ENCODE peak calls at places on chromosomes 13 and 19, in seven cellular contexts. One of them, this sample, is unnamed.

GRCh38 chr13:37118002-37118401 is 12.5 kb upstream of the CSNK1A1L start:
- DNase-seq in endothelial cell of umbilical vein: no peak
- DNase-seq in spleen: no peak
- DNase-seq in cardiac muscle cell: no peak
- DNase-seq in neural crest cell: no peak
- DNase-seq in pancreas: no peak
- DNase-seq in GM10248: no peak
- DNase-seq in this sample: no peak

GRCh38 chr13:60611523-60611922 is 214.5 kb downstream of the TDRD3 start:
- DNase-seq in endothelial cell of umbilical vein: no peak
- DNase-seq in spleen: no peak
- DNase-seq in cardiac muscle cell: no peak
- DNase-seq in neural crest cell: no peak
- DNase-seq in pancreas: no peak
- DNase-seq in GM10248: no peak
- DNase-seq in this sample: no peak

GRCh38 chr19:15283141-15283885 is 49.0 kb downstream of the BRD4 start:
- DNase-seq in endothelial cell of umbilical vein: no peak
- DNase-seq in spleen: peak; percentile 46
- DNase-seq in cardiac muscle cell: peak; percentile 75
- DNase-seq in neural crest cell: no peak
- DNase-seq in pancreas: no peak
- DNase-seq in GM10248: no peak
- DNase-seq in this sample: no peak

GRCh38 chr13:114146629-114147028 is 14.2 kb upstream of the RASA3 start:
- DNase-seq in endothelial cell of umbilical vein: no peak
- DNase-seq in spleen: no peak
- DNase-seq in cardiac muscle cell: no peak
- DNase-seq in neural crest cell: no peak
- DNase-seq in pancreas: peak; percentile 45
- DNase-seq in GM10248: no peak
- DNase-seq in this sample: no peak

GRCh38 chr19:39157275-39157996 is 31.9 kb downstream of the PAK4 start:
- DNase-seq in endothelial cell of umbilical vein: peak; percentile 23
- DNase-seq in spleen: no peak
- DNase-seq in cardiac muscle cell: no peak
- DNase-seq in neural crest cell: no peak
- DNase-seq in pancreas: peak; percentile 41
- DNase-seq in GM10248: no peak
- DNase-seq in this sample: no peak

GRCh38 chr13:33678084-33678483 is 139.9 kb upstream of the RFC3 start:
- DNase-seq in endothelial cell of umbilical vein: no peak
- DNase-seq in spleen: no peak
- DNase-seq in cardiac muscle cell: no peak
- DNase-seq in neural crest cell: no peak
- DNase-seq in pancreas: no peak
- DNase-seq in GM10248: no peak
- DNase-seq in this sample: no peak

GRCh38 chr13:21124853-21125252 is 51.5 kb downstream of the SKA3 start:
- DNase-seq in endothelial cell of umbilical vein: peak; percentile 67
- DNase-seq in spleen: no peak
- DNase-seq in cardiac muscle cell: peak; percentile 72
- DNase-seq in neural crest cell: no peak
- DNase-seq in pancreas: no peak
- DNase-seq in GM10248: no peak
- DNase-seq in this sample: no peak

GRCh38 chr13:112928958-112929777 is 39.8 kb upstream of the MCF2L start:
- DNase-seq in endothelial cell of umbilical vein: peak; percentile 26
- DNase-seq in spleen: no peak
- DNase-seq in cardiac muscle cell: peak; percentile 61
- DNase-seq in neural crest cell: no peak
- DNase-seq in pancreas: no peak
- DNase-seq in GM10248: no peak
- DNase-seq in this sample: no peak

GRCh38 chr13:25267715-25268114 is 19.6 kb downstream of the MTMR6 start:
- DNase-seq in endothelial cell of umbilical vein: peak; percentile 9
- DNase-seq in spleen: no peak
- DNase-seq in cardiac muscle cell: peak; percentile 23
- DNase-seq in neural crest cell: no peak
- DNase-seq in pancreas: no peak
- DNase-seq in GM10248: no peak
- DNase-seq in this sample: no peak

GRCh38 chr13:36288794-36289391 is 8.7 kb downstream of the CCDC169 start:
- DNase-seq in endothelial cell of umbilical vein: no peak
- DNase-seq in spleen: no peak
- DNase-seq in cardiac muscle cell: no peak
- DNase-seq in neural crest cell: no peak
- DNase-seq in pancreas: no peak
- DNase-seq in GM10248: no peak
- DNase-seq in this sample: no peak

GRCh38 chr13:45048890-45049407 is 59.6 kb downstream of the GPALPP1 start:
- DNase-seq in endothelial cell of umbilical vein: no peak
- DNase-seq in spleen: no peak
- DNase-seq in cardiac muscle cell: no peak
- DNase-seq in neural crest cell: no peak
- DNase-seq in pancreas: no peak
- DNase-seq in GM10248: peak; percentile 41
- DNase-seq in this sample: no peak

GRCh38 chr13:76852991-76853390 is 33.2 kb downstream of the KCTD12 start:
- DNase-seq in endothelial cell of umbilical vein: peak; percentile 89
- DNase-seq in spleen: no peak
- DNase-seq in cardiac muscle cell: peak; percentile 60
- DNase-seq in neural crest cell: no peak
- DNase-seq in pancreas: no peak
- DNase-seq in GM10248: no peak
- DNase-seq in this sample: no peak

GRCh38 chr13:30895773-30896172 is 10.3 kb upstream of the MEDAG start:
- DNase-seq in endothelial cell of umbilical vein: peak; percentile 63
- DNase-seq in spleen: no peak
- DNase-seq in cardiac muscle cell: peak; percentile 95
- DNase-seq in neural crest cell: no peak
- DNase-seq in pancreas: no peak
- DNase-seq in GM10248: no peak
- DNase-seq in this sample: no peak

GRCh38 chr13:65653548-65654078 is 1576.5 kb downstream of the PCDH9 start:
- DNase-seq in endothelial cell of umbilical vein: no peak
- DNase-seq in spleen: no peak
- DNase-seq in cardiac muscle cell: no peak
- DNase-seq in neural crest cell: no peak
- DNase-seq in pancreas: no peak
- DNase-seq in GM10248: no peak
- DNase-seq in this sample: no peak

GRCh38 chr13:97369269-97369893 is 64.6 kb upstream of the RAP2A start:
- DNase-seq in endothelial cell of umbilical vein: peak; percentile 32
- DNase-seq in spleen: no peak
- DNase-seq in cardiac muscle cell: no peak
- DNase-seq in neural crest cell: no peak
- DNase-seq in pancreas: no peak
- DNase-seq in GM10248: peak; percentile 30
- DNase-seq in this sample: no peak

GRCh38 chr19:49439841-49440240 is 1.5 kb downstream of the SLC17A7 start:
- DNase-seq in endothelial cell of umbilical vein: no peak
- DNase-seq in spleen: no peak
- DNase-seq in cardiac muscle cell: no peak
- DNase-seq in neural crest cell: no peak
- DNase-seq in pancreas: no peak
- DNase-seq in GM10248: no peak
- DNase-seq in this sample: no peak

GRCh38 chr13:27044837-27045570 is 126.6 kb downstream of the USP12 start:
- DNase-seq in endothelial cell of umbilical vein: no peak
- DNase-seq in spleen: no peak
- DNase-seq in cardiac muscle cell: no peak
- DNase-seq in neural crest cell: no peak
- DNase-seq in pancreas: no peak
- DNase-seq in GM10248: no peak
- DNase-seq in this sample: no peak

GRCh38 chr13:40452038-40452666 is 214.3 kb downstream of the FOXO1 start:
- DNase-seq in endothelial cell of umbilical vein: no peak
- DNase-seq in spleen: no peak
- DNase-seq in cardiac muscle cell: no peak
- DNase-seq in neural crest cell: no peak
- DNase-seq in pancreas: no peak
- DNase-seq in GM10248: no peak
- DNase-seq in this sample: no peak

GRCh38 chr13:109874921-109875454 is 88.6 kb upstream of the IRS2 start:
- DNase-seq in endothelial cell of umbilical vein: no peak
- DNase-seq in spleen: no peak
- DNase-seq in cardiac muscle cell: peak; percentile 77
- DNase-seq in neural crest cell: no peak
- DNase-seq in pancreas: no peak
- DNase-seq in GM10248: no peak
- DNase-seq in this sample: no peak

GRCh38 chr19:5943623-5944022 is 29.6 kb downstream of the CAPS start:
- DNase-seq in endothelial cell of umbilical vein: no peak
- DNase-seq in spleen: no peak
- DNase-seq in cardiac muscle cell: peak; percentile 73
- DNase-seq in neural crest cell: no peak
- DNase-seq in pancreas: no peak
- DNase-seq in GM10248: no peak
- DNase-seq in this sample: no peak

GRCh38 chr13:21365574-21365973 is 93.5 kb downstream of the ZDHHC20 start:
- DNase-seq in endothelial cell of umbilical vein: no peak
- DNase-seq in spleen: no peak
- DNase-seq in cardiac muscle cell: no peak
- DNase-seq in neural crest cell: no peak
- DNase-seq in pancreas: no peak
- DNase-seq in GM10248: no peak
- DNase-seq in this sample: no peak

GRCh38 chr13:76683854-76684253 is 202.4 kb downstream of the KCTD12 start:
- DNase-seq in endothelial cell of umbilical vein: no peak
- DNase-seq in spleen: no peak
- DNase-seq in cardiac muscle cell: no peak
- DNase-seq in neural crest cell: no peak
- DNase-seq in pancreas: no peak
- DNase-seq in GM10248: no peak
- DNase-seq in this sample: no peak

GRCh38 chr13:21541980-21542379 is 62.0 kb downstream of the MICU2 start:
- DNase-seq in endothelial cell of umbilical vein: no peak
- DNase-seq in spleen: no peak
- DNase-seq in cardiac muscle cell: no peak
- DNase-seq in neural crest cell: no peak
- DNase-seq in pancreas: no peak
- DNase-seq in GM10248: no peak
- DNase-seq in this sample: no peak

GRCh38 chr19:7670150-7670784 is 1.4 kb downstream of the RETN start:
- DNase-seq in endothelial cell of umbilical vein: no peak
- DNase-seq in spleen: peak; percentile 86
- DNase-seq in cardiac muscle cell: peak; percentile 3
- DNase-seq in neural crest cell: no peak
- DNase-seq in pancreas: no peak
- DNase-seq in GM10248: no peak
- DNase-seq in this sample: no peak

GRCh38 chr13:114194853-114195252 is 15.8 kb downstream of the CFAP97D2 start:
- DNase-seq in endothelial cell of umbilical vein: no peak
- DNase-seq in spleen: no peak
- DNase-seq in cardiac muscle cell: no peak
- DNase-seq in neural crest cell: no peak
- DNase-seq in pancreas: no peak
- DNase-seq in GM10248: no peak
- DNase-seq in this sample: no peak

GRCh38 chr19:16495982-16496612 is at the start of the genes C19orf44 and CALR3:
- DNase-seq in endothelial cell of umbilical vein: peak; percentile 99
- DNase-seq in spleen: peak; percentile 98
- DNase-seq in cardiac muscle cell: peak; percentile 99
- DNase-seq in neural crest cell: peak; percentile 95
- DNase-seq in pancreas: peak; percentile 99
- DNase-seq in GM10248: peak; percentile 98
- DNase-seq in this sample: peak; percentile 99
- TF ChIP-seq CTCF in endothelial cell of umbilical vein: no peak
- TF ChIP-seq CTCF in spleen: peak; percentile 47
- TF ChIP-seq CTCF in cardiac muscle cell: no peak
- TF ChIP-seq CTCF in neural crest cell: peak; percentile 21
- TF ChIP-seq CTCF in pancreas: peak; percentile 6
- TF ChIP-seq CTCF in GM10248: no peak
- TF ChIP-seq CTCF in this sample: peak; percentile 26

GRCh38 chr19:17711851-17712250 is 7.4 kb upstream of the MAP1S start:
- DNase-seq in endothelial cell of umbilical vein: no peak
- DNase-seq in spleen: no peak
- DNase-seq in cardiac muscle cell: no peak
- DNase-seq in neural crest cell: no peak
- DNase-seq in pancreas: no peak
- DNase-seq in GM10248: no peak
- DNase-seq in this sample: no peak

GRCh38 chr19:17703823-17704463 is 15.3 kb upstream of the MAP1S start:
- DNase-seq in endothelial cell of umbilical vein: peak; percentile 60
- DNase-seq in spleen: peak; percentile 89
- DNase-seq in cardiac muscle cell: peak; percentile 65
- DNase-seq in neural crest cell: peak; percentile 56
- DNase-seq in pancreas: no peak
- DNase-seq in GM10248: peak; percentile 84
- DNase-seq in this sample: no peak

GRCh38 chr19:17706750-17707181 is 12.5 kb upstream of the MAP1S start:
- DNase-seq in endothelial cell of umbilical vein: peak; percentile 39
- DNase-seq in spleen: no peak
- DNase-seq in cardiac muscle cell: peak; percentile 79
- DNase-seq in neural crest cell: peak; percentile 30
- DNase-seq in pancreas: peak; percentile 45
- DNase-seq in GM10248: no peak
- DNase-seq in this sample: no peak
- TF ChIP-seq CTCF in endothelial cell of umbilical vein: no peak
- TF ChIP-seq CTCF in spleen: no peak
- TF ChIP-seq CTCF in cardiac muscle cell: no peak
- TF ChIP-seq CTCF in neural crest cell: no peak
- TF ChIP-seq CTCF in pancreas: no peak
- TF ChIP-seq CTCF in GM10248: no peak
- TF ChIP-seq CTCF in this sample: no peak

GRCh38 chr19:9500796-9501195 is 2.4 kb upstream of the ZNF560 start:
- DNase-seq in endothelial cell of umbilical vein: no peak
- DNase-seq in spleen: no peak
- DNase-seq in cardiac muscle cell: no peak
- DNase-seq in neural crest cell: no peak
- DNase-seq in pancreas: no peak
- DNase-seq in GM10248: no peak
- DNase-seq in this sample: no peak

GRCh38 chr19:9494096-9494495 is 4.3 kb downstream of the ZNF560 start:
- DNase-seq in endothelial cell of umbilical vein: no peak
- DNase-seq in spleen: no peak
- DNase-seq in cardiac muscle cell: no peak
- DNase-seq in neural crest cell: no peak
- DNase-seq in pancreas: no peak
- DNase-seq in GM10248: no peak
- DNase-seq in this sample: no peak

GRCh38 chr19:9498183-9498902 is at the start of gene ZNF560:
- DNase-seq in endothelial cell of umbilical vein: no peak
- DNase-seq in spleen: no peak
- DNase-seq in cardiac muscle cell: peak; percentile 41
- DNase-seq in neural crest cell: no peak
- DNase-seq in pancreas: no peak
- DNase-seq in GM10248: no peak
- DNase-seq in this sample: no peak
- TF ChIP-seq CTCF in endothelial cell of umbilical vein: peak; percentile 6
- TF ChIP-seq CTCF in spleen: no peak
- TF ChIP-seq CTCF in cardiac muscle cell: peak; percentile 20
- TF ChIP-seq CTCF in neural crest cell: no peak
- TF ChIP-seq CTCF in pancreas: no peak
- TF ChIP-seq CTCF in GM10248: no peak
- TF ChIP-seq CTCF in this sample: no peak

GRCh38 chr19:1471514-1472107 is 7.4 kb downstream of the C19orf25 start:
- DNase-seq in endothelial cell of umbilical vein: no peak
- DNase-seq in spleen: no peak
- DNase-seq in cardiac muscle cell: no peak
- DNase-seq in neural crest cell: no peak
- DNase-seq in pancreas: peak; percentile 66
- DNase-seq in GM10248: no peak
- DNase-seq in this sample: no peak
- TF ChIP-seq CTCF in endothelial cell of umbilical vein: no peak
- TF ChIP-seq CTCF in spleen: no peak
- TF ChIP-seq CTCF in cardiac muscle cell: no peak
- TF ChIP-seq CTCF in neural crest cell: peak; percentile 28
- TF ChIP-seq CTCF in pancreas: no peak
- TF ChIP-seq CTCF in GM10248: no peak
- TF ChIP-seq CTCF in this sample: peak; percentile 55